ENCODE peak calls at places on chromosomes 12 and 14, in four cellular contexts. One of them, this sample, is unnamed.

GRCh38 chr14:31592619-31593018 is 31.4 kb downstream of the NUBPL start:
- DNase-seq in OCI-LY7: no peak
- DNase-seq in stimulated activated CD4-positive, alpha-beta T cell treated with anti-CD3 and anti-CD28 coated beads, Interleukin-4, amount 100 ng/mL, for 4 hours: no peak
- DNase-seq in mesothelial cell of epicardium: no peak
- DNase-seq in this sample: no peak

GRCh38 chr14:68974759-68975347 is 4.2 kb downstream of the ACTN1 start:
- DNase-seq in mesothelial cell of epicardium: no peak
- DNase-seq in OCI-LY7: no peak
- DNase-seq in stimulated activated CD4-positive, alpha-beta T cell treated with anti-CD3 and anti-CD28 coated beads, Interleukin-4, amount 100 ng/mL, for 4 hours: no peak
- DNase-seq in this sample: no peak

GRCh38 chr12:57276935-57277563 is 26.1 kb upstream of the STAC3 start:
- DNase-seq in OCI-LY7: peak
- DNase-seq in mesothelial cell of epicardium: no peak
- DNase-seq in stimulated activated CD4-positive, alpha-beta T cell treated with anti-CD3 and anti-CD28 coated beads, Interleukin-4, amount 100 ng/mL, for 4 hours: no peak
- DNase-seq in this sample: peak

GRCh38 chr12:51917746-51918453 is 10.6 kb downstream of the ACVRL1 start:
- DNase-seq in stimulated activated CD4-positive, alpha-beta T cell treated with anti-CD3 and anti-CD28 coated beads, Interleukin-4, amount 100 ng/mL, for 4 hours: no peak
- DNase-seq in OCI-LY7: no peak
- DNase-seq in mesothelial cell of epicardium: no peak
- DNase-seq in this sample: peak

GRCh38 chr12:24853588-24853987 is 95.3 kb downstream of the BCAT1 start:
- DNase-seq in OCI-LY7: no peak
- DNase-seq in mesothelial cell of epicardium: no peak
- DNase-seq in stimulated activated CD4-positive, alpha-beta T cell treated with anti-CD3 and anti-CD28 coated beads, Interleukin-4, amount 100 ng/mL, for 4 hours: no peak
- DNase-seq in this sample: no peak

GRCh38 chr14:62428429-62429203 is 616.6 kb downstream of the KCNH5 start:
- DNase-seq in mesothelial cell of epicardium: no peak
- DNase-seq in OCI-LY7: no peak
- DNase-seq in stimulated activated CD4-positive, alpha-beta T cell treated with anti-CD3 and anti-CD28 coated beads, Interleukin-4, amount 100 ng/mL, for 4 hours: no peak
- DNase-seq in this sample: no peak

GRCh38 chr12:116975779-116976393 is 65.1 kb downstream of the FBXW8 start:
- DNase-seq in OCI-LY7: no peak
- DNase-seq in stimulated activated CD4-positive, alpha-beta T cell treated with anti-CD3 and anti-CD28 coated beads, Interleukin-4, amount 100 ng/mL, for 4 hours: no peak
- DNase-seq in mesothelial cell of epicardium: no peak
- DNase-seq in this sample: no peak

GRCh38 chr12:90407841-90408240 is 547.1 kb downstream of the CCER1 start:
- DNase-seq in stimulated activated CD4-positive, alpha-beta T cell treated with anti-CD3 and anti-CD28 coated beads, Interleukin-4, amount 100 ng/mL, for 4 hours: no peak
- DNase-seq in mesothelial cell of epicardium: no peak
- DNase-seq in OCI-LY7: no peak
- DNase-seq in this sample: no peak

GRCh38 chr12:30870491-30871265 is 55.9 kb upstream of the TSPAN11 start:
- DNase-seq in mesothelial cell of epicardium: no peak
- DNase-seq in OCI-LY7: no peak
- DNase-seq in stimulated activated CD4-positive, alpha-beta T cell treated with anti-CD3 and anti-CD28 coated beads, Interleukin-4, amount 100 ng/mL, for 4 hours: no peak
- DNase-seq in this sample: peak

GRCh38 chr12:67327466-67327865 is 58.3 kb downstream of the CAND1 start:
- DNase-seq in stimulated activated CD4-positive, alpha-beta T cell treated with anti-CD3 and anti-CD28 coated beads, Interleukin-4, amount 100 ng/mL, for 4 hours: no peak
- DNase-seq in OCI-LY7: no peak
- DNase-seq in mesothelial cell of epicardium: no peak
- DNase-seq in this sample: no peak

GRCh38 chr12:76144253-76144564 is 59.7 kb upstream of the NAP1L1 start:
- DNase-seq in mesothelial cell of epicardium: peak
- DNase-seq in OCI-LY7: no peak
- DNase-seq in stimulated activated CD4-positive, alpha-beta T cell treated with anti-CD3 and anti-CD28 coated beads, Interleukin-4, amount 100 ng/mL, for 4 hours: peak
- DNase-seq in this sample: peak

GRCh38 chr14:43481864-43482263 is 1025.2 kb downstream of the FSCB start:
- DNase-seq in mesothelial cell of epicardium: no peak
- DNase-seq in stimulated activated CD4-positive, alpha-beta T cell treated with anti-CD3 and anti-CD28 coated beads, Interleukin-4, amount 100 ng/mL, for 4 hours: no peak
- DNase-seq in OCI-LY7: no peak
- DNase-seq in this sample: no peak

GRCh38 chr14:49621114-49621881 is 699 bp downstream of the MGAT2 start:
- DNase-seq in OCI-LY7: peak
- DNase-seq in stimulated activated CD4-positive, alpha-beta T cell treated with anti-CD3 and anti-CD28 coated beads, Interleukin-4, amount 100 ng/mL, for 4 hours: peak
- DNase-seq in mesothelial cell of epicardium: no peak
- DNase-seq in this sample: peak

GRCh38 chr14:74271365-74271764 is 31.4 kb downstream of the ABCD4 start:
- DNase-seq in OCI-LY7: no peak
- DNase-seq in mesothelial cell of epicardium: no peak
- DNase-seq in stimulated activated CD4-positive, alpha-beta T cell treated with anti-CD3 and anti-CD28 coated beads, Interleukin-4, amount 100 ng/mL, for 4 hours: no peak
- DNase-seq in this sample: no peak

GRCh38 chr12:9363145-9363544 is 154.9 kb upstream of the PZP start:
- DNase-seq in mesothelial cell of epicardium: no peak
- DNase-seq in stimulated activated CD4-positive, alpha-beta T cell treated with anti-CD3 and anti-CD28 coated beads, Interleukin-4, amount 100 ng/mL, for 4 hours: no peak
- DNase-seq in OCI-LY7: no peak
- DNase-seq in this sample: peak

GRCh38 chr14:68408680-68409079 is 384.2 kb downstream of the ZFP36L1 start:
- DNase-seq in OCI-LY7: peak
- DNase-seq in stimulated activated CD4-positive, alpha-beta T cell treated with anti-CD3 and anti-CD28 coated beads, Interleukin-4, amount 100 ng/mL, for 4 hours: no peak
- DNase-seq in mesothelial cell of epicardium: no peak
- DNase-seq in this sample: peak

GRCh38 chr12:1929985-1930815 is 11.7 kb upstream of the CACNA2D4 start:
- DNase-seq in stimulated activated CD4-positive, alpha-beta T cell treated with anti-CD3 and anti-CD28 coated beads, Interleukin-4, amount 100 ng/mL, for 4 hours: no peak
- DNase-seq in OCI-LY7: no peak
- DNase-seq in mesothelial cell of epicardium: no peak
- DNase-seq in this sample: no peak

GRCh38 chr12:24233519-24234246 is 284.2 kb upstream of the SOX5 start:
- DNase-seq in mesothelial cell of epicardium: no peak
- DNase-seq in OCI-LY7: no peak
- DNase-seq in stimulated activated CD4-positive, alpha-beta T cell treated with anti-CD3 and anti-CD28 coated beads, Interleukin-4, amount 100 ng/mL, for 4 hours: no peak
- DNase-seq in this sample: no peak

GRCh38 chr14:34580381-34580780 is 40.9 kb upstream of the EAPP start:
- DNase-seq in mesothelial cell of epicardium: no peak
- DNase-seq in stimulated activated CD4-positive, alpha-beta T cell treated with anti-CD3 and anti-CD28 coated beads, Interleukin-4, amount 100 ng/mL, for 4 hours: no peak
- DNase-seq in OCI-LY7: no peak
- DNase-seq in this sample: no peak

GRCh38 chr14:102513899-102514772 is 4.6 kb upstream of the ANKRD9 start:
- DNase-seq in OCI-LY7: no peak
- DNase-seq in mesothelial cell of epicardium: no peak
- DNase-seq in stimulated activated CD4-positive, alpha-beta T cell treated with anti-CD3 and anti-CD28 coated beads, Interleukin-4, amount 100 ng/mL, for 4 hours: no peak
- DNase-seq in this sample: no peak

GRCh38 chr14:35221462-35221861 is 70.7 kb upstream of the PSMA6 start:
- DNase-seq in stimulated activated CD4-positive, alpha-beta T cell treated with anti-CD3 and anti-CD28 coated beads, Interleukin-4, amount 100 ng/mL, for 4 hours: no peak
- DNase-seq in mesothelial cell of epicardium: no peak
- DNase-seq in OCI-LY7: no peak
- DNase-seq in this sample: no peak

GRCh38 chr12:22935090-22935489 is 310.1 kb downstream of the ETNK1 start:
- DNase-seq in mesothelial cell of epicardium: no peak
- DNase-seq in OCI-LY7: no peak
- DNase-seq in stimulated activated CD4-positive, alpha-beta T cell treated with anti-CD3 and anti-CD28 coated beads, Interleukin-4, amount 100 ng/mL, for 4 hours: no peak
- DNase-seq in this sample: no peak

GRCh38 chr12:75721231-75721641 is 209.8 kb upstream of the KRR1 start:
- DNase-seq in mesothelial cell of epicardium: no peak
- DNase-seq in OCI-LY7: no peak
- DNase-seq in stimulated activated CD4-positive, alpha-beta T cell treated with anti-CD3 and anti-CD28 coated beads, Interleukin-4, amount 100 ng/mL, for 4 hours: no peak
- DNase-seq in this sample: no peak

GRCh38 chr12:24728366-24728765 is 220.5 kb downstream of the BCAT1 start:
- DNase-seq in OCI-LY7: peak
- DNase-seq in stimulated activated CD4-positive, alpha-beta T cell treated with anti-CD3 and anti-CD28 coated beads, Interleukin-4, amount 100 ng/mL, for 4 hours: no peak
- DNase-seq in mesothelial cell of epicardium: no peak
- DNase-seq in this sample: peak

GRCh38 chr14:29749327-29749726 is 178.3 kb downstream of the PRKD1 start:
- DNase-seq in stimulated activated CD4-positive, alpha-beta T cell treated with anti-CD3 and anti-CD28 coated beads, Interleukin-4, amount 100 ng/mL, for 4 hours: no peak
- DNase-seq in OCI-LY7: no peak
- DNase-seq in mesothelial cell of epicardium: no peak
- DNase-seq in this sample: peak

GRCh38 chr12:14257734-14258467 is 107.6 kb upstream of the ATF7IP start:
- DNase-seq in stimulated activated CD4-positive, alpha-beta T cell treated with anti-CD3 and anti-CD28 coated beads, Interleukin-4, amount 100 ng/mL, for 4 hours: peak
- DNase-seq in mesothelial cell of epicardium: peak
- DNase-seq in OCI-LY7: peak
- DNase-seq in this sample: peak

GRCh38 chr14:69543341-69544249 is 31.1 kb downstream of the CCDC177 start:
- DNase-seq in stimulated activated CD4-positive, alpha-beta T cell treated with anti-CD3 and anti-CD28 coated beads, Interleukin-4, amount 100 ng/mL, for 4 hours: peak
- DNase-seq in mesothelial cell of epicardium: no peak
- DNase-seq in OCI-LY7: peak
- DNase-seq in this sample: peak

GRCh38 chr14:103165323-103165722 is 42.1 kb downstream of the TNFAIP2 start:
- DNase-seq in OCI-LY7: no peak
- DNase-seq in mesothelial cell of epicardium: no peak
- DNase-seq in stimulated activated CD4-positive, alpha-beta T cell treated with anti-CD3 and anti-CD28 coated beads, Interleukin-4, amount 100 ng/mL, for 4 hours: no peak
- DNase-seq in this sample: no peak

This sample was measured in OCI-M1.